ENCODE peak calls at places on chromosomes 11 and 22, in eight cellular contexts. J is AG04450; Y is A549; T is left ventricle myocardium inferior; X is CD8-positive, alpha-beta T cell; N is tibial artery; P is heart left ventricle; C is aorta. L is an unnamed sample.

GRCh38 chr11:17475666-17476316 is 854 bp downstream of the ABCC8 start:
- DNase-seq in J (no peak), Y (no peak), T (no peak), X (no peak), N (no peak), P (no peak), C (no peak), L (no peak)

GRCh38 chr11:61963016-61963281 is 4.5 kb downstream of the FTH1 start:
- DNase-seq in J (no peak), Y (no peak), T (no peak), X (no peak), N (peak), P (no peak), C (peak), L (no peak)

GRCh38 chr22:19398206-19398605 is 33.3 kb downstream of the HIRA start:
- DNase-seq in J (no peak), Y (no peak), T (no peak), X (no peak), N (no peak), P (no peak), C (peak), L (no peak)

GRCh38 chr11:66291706-66292542 is at the start of gene TMEM151A:
- DNase-seq in J (no peak), Y (no peak), T (no peak), X (no peak), N (no peak), P (no peak), C (no peak), L (peak)

GRCh38 chr22:21978564-21979386 is 3.8 kb downstream of the TOP3B start:
- DNase-seq in J (no peak), Y (no peak), T (no peak), X (no peak), N (no peak), P (no peak), C (peak), L (no peak)

GRCh38 chr11:68148071-68148805 is 27.1 kb upstream of the CHKA start:
- DNase-seq in J (no peak), Y (no peak), T (no peak), X (no peak), N (no peak), P (no peak), C (no peak), L (no peak)

GRCh38 chr11:4090258-4090657 is 4.3 kb upstream of the RRM1 start:
- DNase-seq in J (no peak), Y (no peak), T (no peak), X (peak), N (no peak), P (no peak), C (no peak), L (no peak)

GRCh38 chr22:20414059-20414440 is 20.1 kb downstream of the ZNF74 start:
- DNase-seq in J (no peak), Y (no peak), T (no peak), X (no peak), N (no peak), P (no peak), C (peak), L (no peak)

GRCh38 chr11:36510567-36511020 is 522 bp upstream of the TRAF6 start:
- DNase-seq in J (no peak), Y (no peak), T (no peak), X (no peak), N (no peak), P (no peak), C (no peak), L (no peak)

GRCh38 chr11:86288776-86289507 is 13.1 kb upstream of the HIKESHI start:
- DNase-seq in J (no peak), Y (no peak), T (no peak), X (no peak), N (no peak), P (no peak), C (no peak), L (no peak)
- H3K27ac ChIP-seq in J (peak), Y (no peak), T (no peak), X (no peak), N (no peak), P (no peak), C (no peak), L (no peak)

GRCh38 chr11:126990716-126991480 is 9.7 kb downstream of the KIRREL3 start:
- DNase-seq in J (no peak), Y (no peak), T (no peak), X (no peak), N (no peak), P (no peak), C (no peak), L (no peak)
- H3K27ac ChIP-seq in J (peak), Y (peak), T (no peak), X (no peak), N (no peak), P (no peak), C (no peak), L (peak)

GRCh38 chr22:27466229-27466628 is 335.3 kb downstream of the MN1 start:
- DNase-seq in J (no peak), Y (no peak), T (no peak), X (no peak), N (no peak), P (no peak), C (no peak), L (no peak)

GRCh38 chr22:27467039-27467438 is 334.5 kb downstream of the MN1 start:
- DNase-seq in J (no peak), Y (no peak), T (no peak), X (no peak), N (no peak), P (no peak), C (no peak), L (no peak)

GRCh38 chr22:27472975-27473374 is 328.6 kb downstream of the MN1 start:
- DNase-seq in J (no peak), Y (no peak), T (no peak), X (no peak), N (no peak), P (no peak), C (no peak), L (no peak)

GRCh38 chr22:27470169-27470772 is 331.3 kb downstream of the MN1 start:
- DNase-seq in J (no peak), Y (no peak), T (no peak), X (no peak), N (no peak), P (no peak), C (no peak), L (no peak)

DNA sequence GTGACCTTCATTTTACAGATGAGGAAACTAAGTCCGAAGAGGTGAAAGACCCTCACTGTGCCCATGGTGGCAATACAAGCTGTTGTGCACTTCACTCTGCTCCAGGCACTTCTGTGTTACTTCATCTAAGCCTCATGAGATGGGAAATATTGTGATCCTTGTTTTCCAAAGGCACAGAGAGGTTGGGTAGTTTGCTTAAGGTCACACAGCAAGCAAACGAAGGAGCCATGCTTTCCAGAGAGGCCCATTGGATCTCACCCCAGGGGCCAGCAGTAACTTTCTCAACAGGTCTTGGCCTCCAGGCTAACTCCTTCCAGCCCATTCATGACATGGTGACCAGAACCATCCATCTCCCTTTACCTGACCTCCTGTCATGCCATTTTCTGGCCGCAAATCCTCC is 332.8 kb downstream of the MN1 start:
- DNase-seq in J (no peak), Y (no peak), T (no peak), X (no peak), N (no peak), P (no peak), C (no peak), L (no peak)
- H3K27ac ChIP-seq in J (no peak), Y (no peak), T (no peak), X (no peak), N (no peak), P (no peak), C (no peak), L (no peak)

DNA sequence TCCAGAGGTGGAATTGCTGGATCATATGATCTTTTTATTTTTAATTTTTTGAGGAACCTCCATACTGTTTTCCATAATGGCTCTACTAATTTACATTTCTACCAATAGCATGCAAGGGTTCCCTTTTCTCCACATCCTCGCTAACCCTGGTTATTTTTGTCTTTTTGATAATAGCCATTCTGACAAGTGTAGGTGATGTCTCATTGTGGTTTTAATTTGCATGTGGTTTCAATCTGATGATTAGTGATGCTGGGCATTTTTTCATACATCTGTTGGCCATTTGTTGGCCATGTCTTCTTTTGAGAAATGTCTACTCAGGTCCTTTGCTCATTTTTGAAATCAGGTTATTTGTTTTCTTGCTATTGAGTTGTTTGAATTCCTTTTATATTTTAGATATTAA is 15.4 kb upstream of the OR4D5 start:
- DNase-seq in J (no peak), Y (no peak), T (no peak), X (no peak), N (no peak), P (no peak), C (no peak), L (no peak)
- H3K27ac ChIP-seq in J (no peak), Y (no peak), T (no peak), X (no peak), N (no peak), P (no peak), C (no peak), L (no peak)